ENCODE peak calls at places on chromosomes 7 and 10, in five cellular contexts. One of them, this sample, is unnamed.

GRCh38 chr7:46317256-46317655 is 396.2 kb upstream of the IGFBP3 start:
- DNase-seq in spleen: no peak
- DNase-seq in GM12878: no peak
- DNase-seq in cardiac muscle cell: no peak
- DNase-seq in heart left ventricle: no peak
- DNase-seq in this sample: no peak

GRCh38 chr7:112337892-112338291 is 112.4 kb upstream of the IFRD1 start:
- DNase-seq in GM12878: no peak
- DNase-seq in heart left ventricle: no peak
- DNase-seq in spleen: no peak
- DNase-seq in cardiac muscle cell: no peak
- DNase-seq in this sample: no peak

GRCh38 chr10:21364196-21365114 is 161.0 kb downstream of the SKIDA1 start:
- DNase-seq in cardiac muscle cell: peak
- DNase-seq in heart left ventricle: peak
- DNase-seq in GM12878: no peak
- DNase-seq in spleen: no peak
- DNase-seq in this sample: no peak

GRCh38 chr10:93754761-93755160 is 3.0 kb upstream of the LGI1 start:
- DNase-seq in GM12878: no peak
- DNase-seq in cardiac muscle cell: no peak
- DNase-seq in spleen: no peak
- DNase-seq in heart left ventricle: no peak
- DNase-seq in this sample: no peak

GRCh38 chr10:122112625-122113160 is 123.7 kb downstream of the TACC2 start:
- DNase-seq in spleen: peak
- DNase-seq in heart left ventricle: peak
- DNase-seq in GM12878: no peak
- DNase-seq in cardiac muscle cell: peak
- DNase-seq in this sample: no peak

GRCh38 chr7:44693641-44694313 is 54.9 kb upstream of the ZMIZ2 start:
- DNase-seq in cardiac muscle cell: no peak
- DNase-seq in heart left ventricle: peak
- DNase-seq in GM12878: no peak
- DNase-seq in spleen: no peak
- DNase-seq in this sample: no peak

GRCh38 chr10:64430690-64431323 is 909.6 kb downstream of the REEP3 start:
- DNase-seq in heart left ventricle: no peak
- DNase-seq in GM12878: no peak
- DNase-seq in spleen: no peak
- DNase-seq in cardiac muscle cell: peak
- DNase-seq in this sample: no peak

GRCh38 chr7:51592822-51593221 is 276.2 kb upstream of the COBL start:
- DNase-seq in GM12878: no peak
- DNase-seq in heart left ventricle: no peak
- DNase-seq in spleen: no peak
- DNase-seq in cardiac muscle cell: no peak
- DNase-seq in this sample: no peak

GRCh38 chr7:106285801-106286492 is 1.2 kb upstream of the NAMPT start:
- DNase-seq in cardiac muscle cell: no peak
- DNase-seq in heart left ventricle: no peak
- DNase-seq in GM12878: peak
- DNase-seq in spleen: no peak
- DNase-seq in this sample: no peak

GRCh38 chr7:10257438-10257837 is 716.2 kb upstream of the PHF14 start:
- DNase-seq in GM12878: no peak
- DNase-seq in cardiac muscle cell: no peak
- DNase-seq in spleen: no peak
- DNase-seq in heart left ventricle: no peak
- DNase-seq in this sample: no peak

GRCh38 chr7:98211221-98211675 is at the start of gene BHLHA15:
- DNase-seq in spleen: peak
- DNase-seq in GM12878: no peak
- DNase-seq in cardiac muscle cell: peak
- DNase-seq in heart left ventricle: no peak
- DNase-seq in this sample: no peak

GRCh38 chr7:130912910-130913720 is 179.1 kb upstream of the KLF14 start:
- DNase-seq in cardiac muscle cell: no peak
- DNase-seq in heart left ventricle: peak
- DNase-seq in GM12878: peak
- DNase-seq in spleen: peak
- DNase-seq in this sample: peak

GRCh38 chr7:55410641-55411239 is 45.6 kb downstream of the LANCL2 start:
- DNase-seq in spleen: no peak
- DNase-seq in GM12878: no peak
- DNase-seq in heart left ventricle: no peak
- DNase-seq in cardiac muscle cell: no peak
- DNase-seq in this sample: no peak

GRCh38 chr7:47573758-47574472 is 8.0 kb downstream of the TNS3 start:
- DNase-seq in heart left ventricle: no peak
- DNase-seq in spleen: no peak
- DNase-seq in GM12878: no peak
- DNase-seq in cardiac muscle cell: no peak
- DNase-seq in this sample: no peak

GRCh38 chr7:44292876-44293560 is 32.4 kb downstream of the CAMK2B start:
- DNase-seq in spleen: no peak
- DNase-seq in heart left ventricle: peak
- DNase-seq in cardiac muscle cell: no peak
- DNase-seq in GM12878: no peak
- DNase-seq in this sample: no peak

GRCh38 chr7:47253650-47254080 is 328.2 kb downstream of the TNS3 start:
- DNase-seq in spleen: no peak
- DNase-seq in heart left ventricle: no peak
- DNase-seq in GM12878: no peak
- DNase-seq in cardiac muscle cell: peak
- DNase-seq in this sample: no peak

GRCh38 chr7:16114633-16115032 is 306.7 kb downstream of the CRPPA start:
- DNase-seq in GM12878: no peak
- DNase-seq in cardiac muscle cell: no peak
- DNase-seq in heart left ventricle: no peak
- DNase-seq in spleen: no peak
- DNase-seq in this sample: no peak

DNA sequence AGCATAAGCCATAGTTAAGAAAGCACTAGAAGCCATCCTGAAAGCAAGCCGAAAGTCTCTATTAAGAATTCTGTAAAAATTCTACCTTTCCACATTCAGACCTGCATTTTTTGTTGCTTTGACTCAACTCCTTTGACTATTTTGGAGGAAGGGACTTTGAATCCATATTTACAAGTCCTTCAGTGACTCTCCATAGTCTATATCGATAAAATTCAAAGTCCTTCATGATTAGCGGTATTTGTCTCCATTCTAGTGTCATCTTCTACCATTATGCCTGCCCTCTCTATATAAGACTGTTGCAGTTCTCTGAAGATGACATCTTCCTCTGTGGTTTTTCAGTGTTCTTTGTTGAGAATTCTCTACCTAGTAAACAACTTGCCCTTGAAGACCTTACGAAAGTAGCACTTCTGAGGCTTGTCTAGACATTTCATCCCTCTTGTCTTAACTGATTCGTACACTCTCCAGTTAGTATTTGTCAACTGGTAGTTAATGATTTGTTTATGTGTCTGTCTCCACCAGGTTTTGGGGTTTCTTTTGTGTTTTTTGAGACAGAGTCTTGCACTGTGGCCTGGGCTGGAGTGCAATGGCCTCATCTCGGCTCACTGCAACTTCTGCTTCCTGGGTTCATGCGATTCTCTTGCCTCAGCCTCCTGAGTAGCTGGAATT is 1.7 kb downstream of the CCSER2 start:
- DNase-seq in heart left ventricle: no peak
- DNase-seq in cardiac muscle cell: no peak
- DNase-seq in GM12878: peak
- DNase-seq in spleen: no peak
- DNase-seq in this sample: no peak
- H3K27ac ChIP-seq in heart left ventricle: no peak
- H3K27ac ChIP-seq in cardiac muscle cell: no peak
- H3K27ac ChIP-seq in GM12878: peak
- H3K27ac ChIP-seq in spleen: peak
- H3K27ac ChIP-seq in this sample: peak

GRCh38 chr10:119289227-119289925 is 82.0 kb downstream of the GRK5 start:
- DNase-seq in spleen: no peak
- DNase-seq in cardiac muscle cell: no peak
- DNase-seq in GM12878: no peak
- DNase-seq in heart left ventricle: no peak
- DNase-seq in this sample: no peak

GRCh38 chr10:119288574-119289001 is 81.2 kb downstream of the GRK5 start:
- DNase-seq in GM12878: no peak
- DNase-seq in heart left ventricle: no peak
- DNase-seq in spleen: no peak
- DNase-seq in cardiac muscle cell: no peak
- DNase-seq in this sample: no peak

GRCh38 chr10:119291223-119291900 is 84.0 kb downstream of the GRK5 start:
- DNase-seq in GM12878: no peak
- DNase-seq in spleen: no peak
- DNase-seq in cardiac muscle cell: no peak
- DNase-seq in heart left ventricle: no peak
- DNase-seq in this sample: no peak

GRCh38 chr10:119292968-119293367 is 85.6 kb downstream of the GRK5 start:
- DNase-seq in GM12878: no peak
- DNase-seq in spleen: no peak
- DNase-seq in heart left ventricle: no peak
- DNase-seq in cardiac muscle cell: no peak
- DNase-seq in this sample: no peak

DNA sequence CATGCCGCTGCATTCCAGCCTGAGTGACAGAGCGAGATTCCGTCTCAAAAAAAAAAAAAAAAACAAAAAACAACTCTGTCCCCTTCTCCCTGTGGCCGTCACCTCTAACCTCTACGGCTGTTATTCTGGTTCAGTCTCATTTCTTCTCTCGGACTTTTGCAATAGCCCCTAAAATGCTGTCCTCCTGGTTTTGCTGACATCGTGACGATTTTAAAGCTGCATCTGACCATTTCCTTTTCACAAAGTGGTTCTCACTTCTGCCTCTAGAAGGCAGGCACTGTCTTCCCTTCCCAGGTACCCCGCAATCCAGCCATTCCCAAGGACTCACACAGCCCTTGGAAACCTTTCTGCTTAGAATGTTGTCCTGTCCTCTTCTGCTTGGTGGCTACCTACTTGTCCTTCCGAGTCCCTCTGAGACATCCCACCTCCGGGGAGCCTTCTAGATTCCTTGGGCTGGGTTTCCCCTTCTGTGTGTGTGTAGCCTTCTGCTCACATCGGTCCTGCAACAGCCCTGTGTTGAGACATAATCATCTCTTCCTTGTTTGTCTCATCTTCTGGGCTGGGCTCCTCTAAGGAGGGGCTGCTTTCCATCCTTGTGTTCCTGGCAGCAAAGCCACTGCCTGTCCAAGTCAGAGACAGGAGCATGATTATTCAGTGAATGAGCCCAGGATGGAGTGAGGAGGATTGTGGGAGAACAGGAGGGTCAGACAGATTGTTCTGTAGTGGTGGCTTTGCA is 83.1 kb downstream of the GRK5 start:
- DNase-seq in heart left ventricle: no peak
- DNase-seq in cardiac muscle cell: no peak
- DNase-seq in spleen: no peak
- DNase-seq in GM12878: no peak
- DNase-seq in this sample: no peak
- TF ChIP-seq CTCF in heart left ventricle: no peak
- TF ChIP-seq CTCF in cardiac muscle cell: no peak
- TF ChIP-seq CTCF in spleen: no peak
- TF ChIP-seq CTCF in GM12878: no peak
- TF ChIP-seq CTCF in this sample: no peak

GRCh38 chr7:27200761-27201230 is 905 bp upstream of the HOXA13 start:
- DNase-seq in heart left ventricle: no peak
- DNase-seq in spleen: no peak
- DNase-seq in GM12878: no peak
- DNase-seq in cardiac muscle cell: no peak
- DNase-seq in this sample: no peak

GRCh38 chr7:27202741-27203134 is 2.8 kb upstream of the HOXA13 start:
- DNase-seq in cardiac muscle cell: no peak
- DNase-seq in heart left ventricle: no peak
- DNase-seq in GM12878: no peak
- DNase-seq in spleen: no peak
- DNase-seq in this sample: no peak

GRCh38 chr7:27199820-27200760 is at the start of gene HOXA13:
- DNase-seq in heart left ventricle: no peak
- DNase-seq in GM12878: no peak
- DNase-seq in cardiac muscle cell: peak
- DNase-seq in spleen: peak
- DNase-seq in this sample: no peak

GRCh38 chr7:27202018-27202740 is 2.3 kb upstream of the HOXA13 start:
- DNase-seq in spleen: peak
- DNase-seq in heart left ventricle: no peak
- DNase-seq in GM12878: no peak
- DNase-seq in cardiac muscle cell: no peak
- DNase-seq in this sample: no peak

GRCh38 chr7:27201231-27202017 is 1.5 kb upstream of the HOXA13 start:
- DNase-seq in cardiac muscle cell: no peak
- DNase-seq in spleen: peak
- DNase-seq in GM12878: no peak
- DNase-seq in heart left ventricle: no peak
- DNase-seq in this sample: no peak
- H3K27ac ChIP-seq in cardiac muscle cell: no peak
- H3K27ac ChIP-seq in spleen: no peak
- H3K27ac ChIP-seq in GM12878: no peak
- H3K27ac ChIP-seq in heart left ventricle: no peak
- H3K27ac ChIP-seq in this sample: no peak

GRCh38 chr10:113320213-113320612 is 232.6 kb upstream of the HABP2 start:
- DNase-seq in GM12878: no peak
- DNase-seq in heart left ventricle: no peak
- DNase-seq in cardiac muscle cell: no peak
- DNase-seq in spleen: no peak
- DNase-seq in this sample: no peak

GRCh38 chr10:113313048-113313611 is 239.7 kb upstream of the HABP2 start:
- DNase-seq in heart left ventricle: no peak
- DNase-seq in cardiac muscle cell: no peak
- DNase-seq in spleen: no peak
- DNase-seq in GM12878: no peak
- DNase-seq in this sample: no peak

GRCh38 chr10:113319450-113319849 is 233.4 kb upstream of the HABP2 start:
- DNase-seq in cardiac muscle cell: no peak
- DNase-seq in spleen: no peak
- DNase-seq in heart left ventricle: no peak
- DNase-seq in GM12878: no peak
- DNase-seq in this sample: no peak

GRCh38 chr10:113317476-113317875 is 235.4 kb upstream of the HABP2 start:
- DNase-seq in heart left ventricle: no peak
- DNase-seq in spleen: no peak
- DNase-seq in GM12878: no peak
- DNase-seq in cardiac muscle cell: no peak
- DNase-seq in this sample: no peak

GRCh38 chr10:113316506-113316905 is 236.3 kb upstream of the HABP2 start:
- DNase-seq in GM12878: no peak
- DNase-seq in heart left ventricle: no peak
- DNase-seq in spleen: no peak
- DNase-seq in cardiac muscle cell: no peak
- DNase-seq in this sample: no peak
- TF ChIP-seq CTCF in GM12878: no peak
- TF ChIP-seq CTCF in heart left ventricle: no peak
- TF ChIP-seq CTCF in spleen: no peak
- TF ChIP-seq CTCF in cardiac muscle cell: no peak
- TF ChIP-seq CTCF in this sample: no peak

GRCh38 chr7:5694221-5694754 is 87.2 kb downstream of the RNF216 start:
- DNase-seq in spleen: no peak
- DNase-seq in cardiac muscle cell: no peak
- DNase-seq in GM12878: no peak
- DNase-seq in heart left ventricle: no peak
- DNase-seq in this sample: no peak
- H3K27ac ChIP-seq in spleen: peak
- H3K27ac ChIP-seq in cardiac muscle cell: peak
- H3K27ac ChIP-seq in GM12878: peak
- H3K27ac ChIP-seq in heart left ventricle: peak
- H3K27ac ChIP-seq in this sample: peak

This sample was measured in CD4-positive, alpha-beta T cell.